ENCODE peak calls at places on chromosome 19, in ten cellular contexts. Q is prostate gland, K is heart left ventricle, L is colonic mucosa, I is endothelial cell of umbilical vein, Y is thoracic aorta, A is breast epithelium, P is psoas muscle, C is right atrium auricular region, H is osteoblast. J is an unnamed sample.
A peak's percentile ranks its signal among the peaks of the same experiment; 100 is the strongest.

GRCh38 chr19:38932425-38933179 is 1.9 kb downstream of the MRPS12 start:
- DNase-seq in Y (no peak), C (no peak), Q (no peak), K (no peak), H (peak; percentile 56), L (no peak), I (peak; percentile 43), P (no peak), A (no peak), J (no peak)

GRCh38 chr19:19474950-19475781 is 40.2 kb downstream of the TSSK6 start:
- DNase-seq in L (no peak), K (no peak), C (no peak), Q (no peak), I (no peak), A (no peak), P (no peak), H (no peak), Y (no peak), J (no peak)

GRCh38 chr19:51594774-51595109 is 23.7 kb downstream of the ZNF175 start:
- DNase-seq in C (no peak), Y (no peak), K (no peak), P (no peak), I (no peak), Q (no peak), H (no peak), L (no peak), A (no peak), J (no peak)

GRCh38 chr19:41555752-41556151 is 20.2 kb upstream of the CEACAM21 start:
- DNase-seq in C (no peak), P (no peak), L (no peak), Y (no peak), A (no peak), I (no peak), H (no peak), K (no peak), Q (no peak), J (no peak)

GRCh38 chr19:38478273-38478971 is 44.9 kb downstream of the RYR1 start:
- DNase-seq in Q (no peak), I (no peak), C (no peak), H (peak; percentile 42), Y (no peak), L (no peak), K (no peak), P (no peak), A (no peak), J (no peak)

GRCh38 chr19:4121815-4122214 is 2.1 kb downstream of the MAP2K2 start:
- DNase-seq in P (no peak), Q (no peak), Y (no peak), L (no peak), H (peak; percentile 70), K (no peak), C (no peak), I (no peak), A (no peak), J (no peak)

GRCh38 chr19:54169149-54169731 is 3.7 kb downstream of the TMC4 start:
- DNase-seq in Y (no peak), C (no peak), K (peak; percentile 32), P (no peak), H (no peak), I (no peak), Q (no peak), L (no peak), A (no peak), J (no peak)

GRCh38 chr19:38617764-38618589 is at the start of gene MAP4K1:
- DNase-seq in P (peak; percentile 46), A (no peak), C (no peak), Q (peak; percentile 22), H (no peak), I (no peak), Y (no peak), K (peak; percentile 84), L (peak; percentile 63), J (peak; percentile 29)

GRCh38 chr19:46404884-46405658 is 8.3 kb downstream of the CCDC8 start:
- DNase-seq in A (peak; percentile 53), Y (no peak), H (no peak), C (no peak), P (no peak), Q (no peak), L (no peak), K (peak; percentile 47), I (no peak), J (no peak)

GRCh38 chr19:5693195-5694166 is 3.4 kb downstream of the RPL36 start:
- DNase-seq in A (no peak), Q (no peak), P (no peak), C (no peak), K (no peak), L (no peak), Y (no peak), H (peak; percentile 65), I (no peak), J (no peak)

GRCh38 chr19:36973021-36973843 is 57.1 kb downstream of the ZNF568 start:
- DNase-seq in P (peak; percentile 84), A (peak; percentile 72), I (peak; percentile 62), Q (peak; percentile 80), Y (peak; percentile 44), C (peak; percentile 81), K (peak; percentile 94), H (peak; percentile 95), L (peak; percentile 92), J (peak; percentile 78)

GRCh38 chr19:7857727-7858701 is 16.2 kb downstream of the PRR36 start:
- DNase-seq in H (peak; percentile 78), P (no peak), K (no peak), I (no peak), C (no peak), Y (no peak), Q (no peak), A (no peak), L (no peak), J (no peak)

GRCh38 chr19:46951236-46951986 is 68.2 kb upstream of the NPAS1 start:
- DNase-seq in K (no peak), P (no peak), H (peak; percentile 86), C (no peak), L (peak; percentile 90), I (no peak), Y (no peak), A (no peak), Q (peak; percentile 50), J (no peak)

GRCh38 chr19:48872182-48872883 is at the start of gene PPP1R15A:
- DNase-seq in Y (peak; percentile 90), C (peak; percentile 100), Q (peak; percentile 98), K (peak; percentile 99), I (peak; percentile 100), P (peak; percentile 97), H (peak; percentile 98), L (peak; percentile 99), A (peak; percentile 99), J (peak; percentile 99)
- TF ChIP-seq CTCF in Y (peak; percentile 34), C (no peak), Q (peak; percentile 15), K (no peak), I (no peak), P (peak; percentile 20), H (no peak), L (no peak), A (peak; percentile 34), J (no peak)

GRCh38 chr19:21970466-21970865 is 40.3 kb downstream of the ZNF208 start:
- DNase-seq in L (no peak), P (no peak), C (no peak), Y (no peak), I (no peak), A (no peak), Q (no peak), H (no peak), K (no peak), J (no peak)
- H3K9me3 ChIP-seq in L (peaks cover 12% of the 10 kb centered on the region), P (peaks cover 59% of the 10 kb centered on the region), C (peaks cover 50% of the 10 kb centered on the region), Y (peaks cover 98% of the 10 kb centered on the region), I (peaks cover 3% of the 10 kb centered on the region), A (peaks cover 66% of the 10 kb centered on the region), Q (no peaks in the 10 kb centered on the region), H (peaks cover 13% of the 10 kb centered on the region), K (peaks cover 86% of the 10 kb centered on the region), J (no peaks in the 10 kb centered on the region)

DNA sequence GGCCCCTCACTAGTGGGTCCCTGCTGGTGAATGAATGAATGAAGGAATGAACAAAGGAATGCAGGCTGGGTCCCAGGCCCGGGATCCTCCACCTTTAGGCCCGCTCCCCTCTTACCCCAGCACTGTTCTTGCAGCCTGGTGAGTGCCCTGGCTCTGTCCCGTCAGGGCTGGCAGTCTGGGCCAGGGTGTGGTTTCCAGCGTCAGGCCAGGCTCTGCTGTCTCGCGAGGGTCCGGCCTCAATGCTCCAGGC is 317 bp downstream of the LYL1 start:
- DNase-seq in I (no peak), P (no peak), L (no peak), K (no peak), Q (no peak), A (no peak), Y (no peak), H (no peak), C (no peak), J (no peak)
- H3K27ac ChIP-seq in I (peak overlapping the region; percentile 76), P (peak overlapping the region; percentile 60), L (peak overlapping the region; percentile 62), K (peak overlapping the region; percentile 90), Q (peak overlapping the region; percentile 66), A (peak overlapping the region; percentile 76), Y (peak overlapping the region; percentile 82), H (peak overlapping the region; percentile 45), C (peak overlapping the region; percentile 88), J (peak overlapping the region; percentile 75)

DNA sequence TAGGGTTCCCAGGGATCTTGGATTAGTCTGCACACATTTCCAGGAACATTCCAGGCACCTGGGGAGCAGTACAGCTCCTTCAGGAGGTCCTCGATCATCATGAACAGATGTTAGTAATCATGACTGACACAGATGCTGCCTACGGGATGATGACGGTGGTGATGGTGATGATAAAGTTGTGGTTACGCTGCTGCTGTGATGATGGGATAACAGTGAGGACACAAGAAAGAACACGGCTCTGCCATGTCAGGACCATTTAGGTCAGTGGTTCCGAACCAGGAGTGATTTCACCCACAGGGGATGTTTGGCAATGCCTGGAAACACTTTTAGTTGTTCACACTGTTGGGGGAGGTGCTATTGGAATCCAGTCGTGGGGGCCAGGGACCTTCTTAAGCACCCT is 1193.0 kb downstream of the UQCRFS1 start:
- DNase-seq in H (no peak), A (no peak), Q (no peak), P (no peak), K (no peak), C (no peak), L (no peak), I (no peak), Y (no peak), J (no peak)
- TF ChIP-seq CTCF in H (no peak), A (no peak), Q (no peak), P (no peak), K (no peak), C (no peak), L (no peak), I (no peak), Y (no peak), J (no peak)

GRCh38 chr19:15517778-15518177 is 9.5 kb downstream of the CYP4F22 start:
- DNase-seq in K (no peak), Q (no peak), I (no peak), L (no peak), Y (no peak), H (no peak), A (no peak), C (no peak), P (no peak), J (no peak)
- H3K9me3 ChIP-seq in K (peaks cover 6% of the 10 kb centered on the region), Q (no peaks in the 10 kb centered on the region), I (no peaks in the 10 kb centered on the region), L (no peaks in the 10 kb centered on the region), Y (peaks cover 12% of the 10 kb centered on the region), H (no peaks in the 10 kb centered on the region), A (no peaks in the 10 kb centered on the region), C (no peaks in the 10 kb centered on the region), P (no peaks in the 10 kb centered on the region), J (no peaks in the 10 kb centered on the region)

DNA sequence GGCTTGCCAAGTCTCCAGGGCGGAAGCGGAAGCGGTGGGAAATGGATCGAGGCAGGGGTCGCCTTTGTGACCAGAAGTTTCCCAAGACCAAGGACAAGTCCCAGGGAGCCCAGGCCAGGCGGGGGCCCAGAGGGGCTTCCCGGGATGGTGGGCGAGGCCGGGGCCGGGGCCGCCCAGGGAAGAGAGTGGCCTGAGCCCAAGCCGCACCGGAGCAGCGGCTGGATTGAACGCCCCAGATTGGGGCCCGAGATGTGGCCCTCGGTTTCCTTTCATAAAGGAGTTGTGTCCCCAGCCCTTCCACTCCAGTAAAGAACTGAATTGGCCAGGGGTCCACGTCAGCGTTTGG is 548 bp upstream of the P2RY11 start:
- DNase-seq in Q (no peak), I (no peak), A (no peak), H (no peak), L (no peak), C (no peak), P (no peak), Y (no peak), K (no peak), J (no peak)
- H3K27ac ChIP-seq in Q (no peak overlapping the region), I (no peak overlapping the region), A (no peak overlapping the region), H (no peak overlapping the region), L (no peak overlapping the region), C (no peak overlapping the region), P (no peak overlapping the region), Y (no peak overlapping the region), K (no peak overlapping the region), J (no peak overlapping the region)

J was measured in tibial artery.